ENCODE peak calls at places on chromosomes 13 and 19, in five cellular contexts. W is esophagus squamous epithelium, M is suprapubic skin, K is HCT116, C is ovary. A is an unnamed sample.
A peak's percentile ranks its signal among the peaks of the same experiment; 100 is the strongest.

GRCh38 chr13:94494021-94494420 is 14.5 kb upstream of the DCT start:
- DNase-seq in C (no peak), K (no peak), W (no peak), M (no peak), A (no peak)

GRCh38 chr13:41610426-41610825 is 153.1 kb downstream of the RGCC start:
- DNase-seq in K (no peak), M (no peak), C (no peak), W (no peak), A (no peak)

GRCh38 chr13:66546534-66547379 is 683.4 kb downstream of the PCDH9 start:
- DNase-seq in M (no peak), C (no peak), W (no peak), K (no peak), A (no peak)

GRCh38 chr19:30696514-30696913 is 324.3 kb downstream of the ZNF536 start:
- DNase-seq in K (no peak), C (no peak), W (no peak), M (no peak), A (no peak)

GRCh38 chr19:19115954-19116353 is 22.3 kb downstream of the TMEM161A start:
- DNase-seq in K (no peak), W (no peak), M (no peak), C (no peak), A (no peak)

GRCh38 chr13:90787007-90787406 is 560.5 kb upstream of the MIR17HG start:
- DNase-seq in C (no peak), M (no peak), W (no peak), K (no peak), A (no peak)

GRCh38 chr13:77389617-77389984 is 62.7 kb upstream of the MYCBP2 start:
- DNase-seq in W (no peak), M (no peak), K (no peak), C (no peak), A (no peak)

GRCh38 chr13:66415444-66415843 is 814.7 kb downstream of the PCDH9 start:
- DNase-seq in M (no peak), C (no peak), W (no peak), K (no peak), A (no peak)

GRCh38 chr13:113647351-113648217 is 10.4 kb downstream of the ATP4B start:
- DNase-seq in M (peak; percentile 84), C (peak; percentile 76), W (peak; percentile 12), K (peak; percentile 19), A (peak; percentile 91)

GRCh38 chr13:85241045-85241444 is 558.2 kb downstream of the SLITRK6 start:
- DNase-seq in K (peak; percentile 10), M (no peak), C (no peak), W (no peak), A (no peak)

GRCh38 chr19:16778796-16779411 is 50.3 kb upstream of the SIN3B start:
- DNase-seq in K (peak; percentile 67), W (no peak), M (no peak), C (no peak), A (peak; percentile 29)

GRCh38 chr19:57623091-57623490 is 9.0 kb downstream of the ZNF134 start:
- DNase-seq in W (no peak), K (no peak), C (no peak), M (no peak), A (no peak)

GRCh38 chr19:19633711-19634515 is 5.9 kb upstream of the LPAR2 start:
- DNase-seq in M (no peak), W (no peak), C (no peak), K (no peak), A (no peak)

GRCh38 chr13:41995946-41996345 is 35.0 kb upstream of the VWA8 start:
- DNase-seq in K (no peak), C (no peak), W (no peak), M (no peak), A (no peak)

GRCh38 chr13:48400820-48401219 is 12.1 kb downstream of the LPAR6 start:
- DNase-seq in K (no peak), M (no peak), W (no peak), C (no peak), A (no peak)

GRCh38 chr13:42757678-42758420 is 23.5 kb upstream of the FAM216B start:
- DNase-seq in W (no peak), C (no peak), K (no peak), M (no peak), A (no peak)

GRCh38 chr13:29934531-29935308 is 84.3 kb upstream of the UBL3 start:
- DNase-seq in K (no peak), W (no peak), C (no peak), M (no peak), A (no peak)

GRCh38 chr19:30909216-30909615 is 440.0 kb downstream of the TSHZ3 start:
- DNase-seq in K (no peak), M (no peak), C (no peak), W (no peak), A (no peak)

GRCh38 chr13:66689628-66690027 is 540.5 kb downstream of the PCDH9 start:
- DNase-seq in C (no peak), K (no peak), M (no peak), W (no peak), A (no peak)

GRCh38 chr13:74573654-74574053 is 439.4 kb upstream of the KLF12 start:
- DNase-seq in W (no peak), M (no peak), C (peak; percentile 11), K (no peak), A (no peak)

GRCh38 chr13:42814868-42815267 is 33.5 kb downstream of the FAM216B start:
- DNase-seq in C (no peak), W (no peak), M (no peak), K (no peak), A (no peak)

GRCh38 chr13:20263393-20264044 is 31.4 kb upstream of the GJB6 start:
- DNase-seq in K (no peak), C (no peak), M (no peak), W (no peak), A (no peak)

GRCh38 chr13:20258208-20258962 is 26.3 kb upstream of the GJB6 start:
- DNase-seq in W (no peak), C (peak; percentile 22), M (no peak), K (no peak), A (no peak)

GRCh38 chr13:20264271-20265018 is 32.3 kb upstream of the GJB6 start:
- DNase-seq in C (no peak), M (no peak), K (no peak), W (no peak), A (no peak)

GRCh38 chr13:20254076-20254475 is 22.0 kb upstream of the GJB6 start:
- DNase-seq in K (no peak), C (no peak), M (no peak), W (no peak), A (no peak)

DNA sequence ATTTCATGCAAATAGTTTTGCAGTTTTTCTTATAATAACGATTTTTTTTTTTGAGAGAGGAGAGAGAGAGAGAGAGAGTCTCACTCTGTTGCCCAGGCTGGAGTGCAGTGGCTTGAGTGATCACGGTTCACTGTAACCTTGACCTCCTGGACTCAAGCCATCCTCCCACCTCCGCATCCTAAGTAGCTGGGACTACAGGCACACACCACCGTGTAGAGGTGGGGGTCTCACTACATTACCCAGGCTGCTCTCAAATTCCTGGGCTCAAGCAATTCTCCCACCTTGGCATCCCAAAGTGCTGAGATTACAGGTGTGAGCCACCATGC is 26.8 kb upstream of the GJB6 start:
- DNase-seq in C (no peak), K (no peak), M (no peak), W (no peak), A (no peak)
- H3K4me3 ChIP-seq in C (no peak overlapping the region), K (no peak overlapping the region), M (peak overlapping the region; percentile 24), W (no peak overlapping the region), A (no peak overlapping the region)

DNA sequence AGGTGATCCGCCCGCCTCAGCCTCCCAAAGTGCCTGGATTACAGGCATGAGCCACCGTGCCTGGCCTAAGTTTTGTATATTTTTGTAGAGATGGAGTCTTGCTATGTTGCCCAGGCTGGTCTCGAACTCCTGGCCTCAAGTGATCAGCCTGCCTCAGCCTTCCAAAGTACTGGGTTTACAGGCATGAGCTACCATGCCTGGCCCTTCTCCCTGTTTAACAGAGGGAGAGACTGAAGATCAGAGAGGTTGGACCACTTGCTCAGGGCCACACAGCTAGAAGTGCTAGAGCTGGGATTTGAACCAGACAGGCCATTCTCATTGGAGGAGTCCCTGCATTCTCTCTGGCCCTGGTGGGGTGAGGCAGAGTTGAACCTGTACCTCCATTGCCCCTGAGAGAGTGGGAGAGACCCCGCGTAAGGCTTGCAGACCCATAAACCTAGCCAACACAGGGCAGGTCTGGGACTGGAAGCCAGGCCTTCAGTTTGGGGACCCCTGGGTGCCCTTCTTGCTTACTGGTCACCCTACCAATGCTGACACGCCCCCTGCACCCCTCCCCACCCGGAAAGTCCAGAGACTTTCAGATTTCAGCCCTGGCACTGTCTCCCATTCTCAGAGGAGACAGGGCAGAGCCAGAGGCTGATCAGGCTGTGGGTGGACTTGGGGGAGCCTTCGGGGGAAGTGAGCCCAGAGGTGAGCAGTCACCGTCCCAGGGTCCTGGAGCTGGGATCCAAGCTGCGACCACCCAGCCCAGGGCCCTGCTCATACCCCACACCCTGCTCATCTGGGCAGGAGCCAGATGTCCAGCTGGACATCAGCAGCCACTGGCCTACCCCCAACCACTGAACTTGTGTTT is 13.3 kb downstream of the TTYH1 start:
- DNase-seq in M (no peak), W (no peak), C (no peak), K (no peak), A (no peak)
- H3K27me3 ChIP-seq in M (peaks cover 58% of the 10 kb centered on the region), W (peaks cover 90% of the 10 kb centered on the region), C (no peaks in the 10 kb centered on the region), K (no peaks in the 10 kb centered on the region), A (peaks cover 10% of the 10 kb centered on the region)

GRCh38 chr13:110866491-110867170 is 48.2 kb downstream of the ANKRD10 start:
- DNase-seq in W (no peak), C (no peak), K (no peak), M (no peak), A (no peak)

GRCh38 chr13:110856941-110857835 is 57.7 kb downstream of the ANKRD10 start:
- DNase-seq in C (no peak), W (no peak), K (no peak), M (no peak), A (no peak)

GRCh38 chr13:110855363-110855762 is 59.5 kb downstream of the ANKRD10 start:
- DNase-seq in W (no peak), C (no peak), M (no peak), K (no peak), A (no peak)

DNA sequence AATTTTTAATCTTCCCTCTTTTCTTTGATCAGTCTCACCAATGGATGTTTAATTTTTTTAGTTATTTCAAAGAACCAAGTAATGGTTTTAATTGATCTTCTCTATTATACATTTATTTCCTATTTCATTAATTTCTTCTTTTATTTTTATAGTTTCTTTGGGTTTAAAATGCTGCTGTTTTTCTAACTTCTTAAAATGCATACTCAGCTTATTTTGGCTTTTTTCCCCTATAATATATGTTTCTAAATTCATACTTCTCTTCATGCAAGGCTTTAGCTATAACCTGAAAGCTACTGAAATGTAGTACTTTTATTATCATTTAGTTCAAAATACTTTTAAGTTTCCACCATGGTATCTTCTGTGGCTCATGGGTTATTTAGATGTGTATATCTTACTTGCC is 53.9 kb downstream of the ANKRD10 start:
- DNase-seq in C (no peak), M (no peak), K (no peak), W (no peak), A (no peak)
- TF ChIP-seq POLR2A in C (no peak), M (no peak), K (no peak), W (no peak), A (no peak)

DNA sequence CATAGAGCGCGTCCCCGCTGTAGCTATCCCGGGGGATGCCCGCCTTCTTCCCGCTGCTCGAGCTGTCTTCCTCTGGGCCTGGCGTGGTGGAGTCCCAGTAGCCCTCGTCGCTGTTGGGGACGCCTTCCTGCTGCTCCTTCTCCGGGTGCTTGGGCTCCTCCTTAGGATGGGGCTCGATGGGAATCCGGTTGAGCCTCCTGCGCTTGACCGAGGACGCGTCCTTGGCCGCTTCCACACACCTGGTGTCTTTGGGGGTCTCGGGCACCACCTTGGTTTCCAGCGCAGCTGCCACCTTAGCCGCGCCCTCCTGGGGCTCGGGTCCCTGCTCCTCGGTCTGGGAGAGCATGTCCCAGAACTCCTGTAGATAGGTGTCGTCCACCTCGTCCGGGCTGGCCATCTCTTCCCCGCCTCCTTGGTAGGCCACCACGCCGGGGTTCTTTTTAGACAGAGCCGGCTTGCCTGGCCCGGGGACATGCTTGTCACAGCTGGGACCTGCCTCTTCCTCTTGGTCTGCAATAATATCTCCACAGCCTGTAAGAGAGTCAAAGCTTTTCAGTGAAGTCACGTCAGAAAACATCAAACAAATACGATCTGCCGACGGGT is 2.0 kb downstream of the AMER2 start:
- DNase-seq in W (no peak), M (no peak), C (no peak), K (no peak), A (no peak)
- H3K4me3 ChIP-seq in W (no peak overlapping the region), M (peak overlapping the region; percentile 52), C (no peak overlapping the region), K (no peak overlapping the region), A (no peak overlapping the region)